ENCODE peak calls at places on chromosomes 12 and 14, in four cellular contexts. N is HCT116, A is K562, D is HepG2. Y is an unnamed sample.
A peak's percentile ranks its signal among the peaks of the same experiment; 100 is the strongest.

GRCh38 chr12:3869860-3870259 is 3.3 kb downstream of the PARP11 start:
- DNase-seq in N (no peak), A (no peak), D (no peak), Y (no peak)

GRCh38 chr14:93949511-93950075 is 22.4 kb downstream of the FAM181A start:
- DNase-seq in N (no peak), A (no peak), D (no peak), Y (no peak)

GRCh38 chr14:68781161-68782021 is 11.5 kb downstream of the ZFP36L1 start:
- DNase-seq in N (no peak), A (peak; percentile 36), D (no peak), Y (no peak)

GRCh38 chr12:109513977-109514376 is 36.5 kb downstream of the UBE3B start:
- DNase-seq in N (no peak), A (no peak), D (no peak), Y (no peak)

GRCh38 chr12:120394483-120395367 is 25.8 kb upstream of the MSI1 start:
- DNase-seq in N (no peak), A (no peak), D (no peak), Y (no peak)

GRCh38 chr12:76183459-76184186 is 99.1 kb upstream of the NAP1L1 start:
- DNase-seq in N (peak; percentile 46), A (peak; percentile 16), D (peak; percentile 10), Y (peak; percentile 81)

GRCh38 chr12:109583733-109584132 is 10.1 kb downstream of the MVK start:
- DNase-seq in N (no peak), A (no peak), D (no peak), Y (no peak)

GRCh38 chr12:65023485-65023884 is 97.6 kb downstream of the WIF1 start:
- DNase-seq in N (no peak), A (no peak), D (no peak), Y (no peak)

GRCh38 chr12:114688256-114688845 is 4.4 kb upstream of the TBX3 start:
- DNase-seq in N (no peak), A (no peak), D (no peak), Y (no peak)

GRCh38 chr12:121903202-121903601 is 14.6 kb downstream of the PSMD9 start:
- DNase-seq in N (no peak), A (no peak), D (no peak), Y (no peak)

GRCh38 chr14:70785556-70785955 is 23.8 kb downstream of the MAP3K9 start:
- DNase-seq in N (no peak), A (no peak), D (no peak), Y (no peak)

GRCh38 chr12:25929096-25929637 is 29.3 kb upstream of the RASSF8 start:
- DNase-seq in N (no peak), A (no peak), D (no peak), Y (no peak)

GRCh38 chr12:80869264-80869663 is 68.5 kb downstream of the LIN7A start:
- DNase-seq in N (no peak), A (no peak), D (no peak), Y (no peak)

GRCh38 chr12:55039761-55040160 is 20.0 kb downstream of the NEUROD4 start:
- DNase-seq in N (no peak), A (no peak), D (no peak), Y (no peak)

GRCh38 chr12:111100554-111100953 is 180.2 kb upstream of the MYL2 start:
- DNase-seq in N (no peak), A (no peak), D (no peak), Y (no peak)
- TF ChIP-seq SRF in N (no peak), A (no peak), D (no peak), Y (no peak)

DNA sequence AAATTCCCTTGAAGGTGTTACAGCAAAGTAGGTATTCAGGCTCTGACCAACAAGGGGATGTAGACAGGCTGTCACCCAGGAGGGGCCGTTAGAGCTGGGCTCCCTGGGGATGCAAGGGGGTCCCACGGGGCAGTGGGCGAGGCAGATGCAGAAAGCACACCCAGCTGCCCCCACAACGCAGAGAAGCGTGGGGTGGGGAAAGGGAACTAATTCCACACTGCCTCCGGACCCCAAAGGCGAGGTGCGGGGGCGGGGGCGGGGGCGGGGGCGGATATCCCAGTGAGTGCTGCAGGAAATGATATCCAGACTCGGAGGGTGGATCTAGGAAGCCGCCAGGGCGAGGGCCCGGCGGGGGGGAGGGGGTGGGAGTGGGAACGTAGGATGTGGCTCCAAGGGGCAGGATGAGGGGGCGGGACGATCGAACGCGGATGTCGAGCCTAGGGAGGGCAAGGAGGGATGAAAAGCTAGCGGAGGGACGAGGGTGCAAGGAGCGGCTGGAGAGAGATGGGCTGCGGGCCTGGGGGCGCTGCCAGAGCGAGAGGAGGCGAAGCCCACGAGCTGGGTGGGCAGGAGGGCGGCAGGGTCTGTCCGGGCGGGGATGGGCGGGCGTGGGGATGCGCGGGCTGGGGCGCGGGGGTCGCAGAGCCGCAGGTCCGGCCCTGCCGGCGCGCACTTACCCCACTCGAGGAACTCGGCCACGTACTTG is 874 bp downstream of the CDC42BPB start:
- DNase-seq in N (no peak), A (peak; percentile 62), D (no peak), Y (no peak)
- TF ChIP-seq SRF in N (no peak), A (no peak), D (no peak), Y (no peak)

GRCh38 chr14:90456551-90456950 is 59.7 kb downstream of the CALM1 start:
- DNase-seq in N (no peak), A (no peak), D (no peak), Y (no peak)

GRCh38 chr14:90452366-90452765 is 55.5 kb downstream of the CALM1 start:
- DNase-seq in N (no peak), A (no peak), D (no peak), Y (no peak)

GRCh38 chr14:90455100-90455571 is 58.3 kb downstream of the CALM1 start:
- DNase-seq in N (no peak), A (no peak), D (no peak), Y (no peak)

GRCh38 chr14:90453401-90453951 is 56.6 kb downstream of the CALM1 start:
- DNase-seq in N (no peak), A (no peak), D (no peak), Y (no peak)

DNA sequence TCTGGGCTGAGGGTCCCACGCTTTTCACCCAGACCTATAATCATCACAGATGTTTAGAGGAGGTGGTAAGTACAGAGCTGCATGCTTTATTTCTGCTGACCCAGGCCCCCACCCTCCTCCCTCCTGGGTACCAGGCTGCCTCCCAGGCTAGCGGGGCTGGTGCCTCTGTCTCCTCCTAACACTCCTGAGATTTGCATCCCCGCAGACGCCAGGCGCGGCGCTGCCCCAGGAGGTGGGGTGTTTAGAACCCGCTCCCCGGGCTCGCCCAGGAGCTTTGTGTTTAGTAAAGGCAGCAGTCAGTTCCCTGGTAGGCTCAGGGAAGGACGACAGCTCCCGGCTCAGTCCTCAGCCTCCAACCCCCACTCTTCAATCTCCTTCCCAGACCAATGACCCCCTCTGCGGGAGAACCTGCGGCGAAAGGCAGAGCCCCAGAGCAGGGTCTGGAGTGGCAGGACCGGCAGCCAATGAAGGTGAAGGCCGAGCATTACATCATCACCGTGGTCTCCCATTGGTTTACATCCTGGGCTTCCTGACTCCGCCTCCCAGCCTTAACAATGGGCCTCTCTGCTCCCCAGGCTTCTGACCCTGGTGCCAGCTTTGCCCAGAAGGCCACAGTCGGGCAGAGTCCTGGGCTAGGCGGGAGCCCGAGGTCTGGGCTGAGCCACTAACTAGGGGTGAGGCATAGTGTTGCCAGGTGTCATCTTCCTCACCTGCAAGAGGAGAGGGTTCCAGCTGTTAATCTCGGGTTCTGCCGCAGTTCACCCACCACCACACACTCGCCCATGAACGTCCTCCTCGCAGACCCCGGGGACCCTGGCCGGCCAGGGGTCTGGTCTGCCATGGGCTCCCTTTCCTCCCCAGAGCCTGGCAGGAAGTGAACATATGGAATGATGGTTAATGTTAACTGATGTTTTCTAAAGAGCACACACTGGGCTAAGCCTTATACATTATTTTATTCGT is 57.5 kb downstream of the CALM1 start:
- DNase-seq in N (peak; percentile 57), A (peak; percentile 97), D (peak; percentile 33), Y (no peak)
- TF ChIP-seq SRF in N (no peak), A (no peak), D (no peak), Y (no peak)

GRCh38 chr12:7460375-7461259 is 16.7 kb upstream of the CD163L1 start:
- DNase-seq in N (peak; percentile 34), A (peak; percentile 50), D (peak; percentile 46), Y (no peak)
- TF ChIP-seq SRF in N (no peak), A (no peak), D (no peak), Y (no peak)

GRCh38 chr14:35438910-35439713 is 34.6 kb upstream of the NFKBIA start:
- DNase-seq in N (peak; percentile 31), A (no peak), D (peak; percentile 52), Y (peak; percentile 39)
- TF ChIP-seq SRF in N (no peak), A (no peak), D (no peak), Y (no peak)

DNA sequence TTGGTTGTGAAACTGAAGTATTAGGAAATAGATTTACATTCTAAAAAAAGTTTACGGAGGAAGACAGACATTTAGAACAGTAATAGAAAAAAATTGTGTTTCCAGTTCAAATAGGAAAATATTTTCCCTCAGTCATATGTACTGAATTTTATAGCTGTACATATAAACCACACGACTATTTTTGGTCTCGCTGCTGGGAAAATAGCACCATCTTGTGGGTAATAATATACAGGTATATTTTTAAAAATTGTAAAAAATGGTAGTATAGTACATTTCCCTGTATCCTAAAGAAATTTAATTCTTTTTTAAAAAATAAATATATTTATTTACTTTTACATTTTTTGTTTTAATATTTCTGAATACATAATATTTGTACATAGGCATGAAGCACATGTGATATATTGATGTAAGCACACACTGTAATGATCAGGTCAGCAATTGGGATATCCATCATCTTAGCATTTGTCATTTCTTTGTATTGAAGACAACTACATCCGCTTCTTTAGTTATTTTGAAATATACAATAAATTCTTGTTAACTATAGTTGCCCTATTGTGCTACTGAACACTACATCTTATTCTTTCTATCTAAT is 168.6 kb downstream of the ALX1 start:
- DNase-seq in N (no peak), A (no peak), D (no peak), Y (no peak)
- TF ChIP-seq SRF in N (no peak), A (no peak), D (no peak), Y (no peak)

GRCh38 chr12:130881046-130881445 is 9.2 kb downstream of the RAN start:
- DNase-seq in N (no peak), A (no peak), D (no peak), Y (no peak)

GRCh38 chr12:130879781-130880389 is 8.0 kb downstream of the RAN start:
- DNase-seq in N (no peak), A (no peak), D (no peak), Y (no peak)

GRCh38 chr12:130879212-130879686 is 7.4 kb downstream of the RAN start:
- DNase-seq in N (no peak), A (no peak), D (no peak), Y (peak; percentile 69)

GRCh38 chr12:130881548-130881947 is 9.7 kb downstream of the RAN start:
- DNase-seq in N (no peak), A (no peak), D (no peak), Y (no peak)

GRCh38 chr12:130880411-130880885 is 8.6 kb downstream of the RAN start:
- DNase-seq in N (no peak), A (no peak), D (no peak), Y (no peak)
- TF ChIP-seq SRF in N (no peak), A (no peak), D (no peak), Y (no peak)

DNA sequence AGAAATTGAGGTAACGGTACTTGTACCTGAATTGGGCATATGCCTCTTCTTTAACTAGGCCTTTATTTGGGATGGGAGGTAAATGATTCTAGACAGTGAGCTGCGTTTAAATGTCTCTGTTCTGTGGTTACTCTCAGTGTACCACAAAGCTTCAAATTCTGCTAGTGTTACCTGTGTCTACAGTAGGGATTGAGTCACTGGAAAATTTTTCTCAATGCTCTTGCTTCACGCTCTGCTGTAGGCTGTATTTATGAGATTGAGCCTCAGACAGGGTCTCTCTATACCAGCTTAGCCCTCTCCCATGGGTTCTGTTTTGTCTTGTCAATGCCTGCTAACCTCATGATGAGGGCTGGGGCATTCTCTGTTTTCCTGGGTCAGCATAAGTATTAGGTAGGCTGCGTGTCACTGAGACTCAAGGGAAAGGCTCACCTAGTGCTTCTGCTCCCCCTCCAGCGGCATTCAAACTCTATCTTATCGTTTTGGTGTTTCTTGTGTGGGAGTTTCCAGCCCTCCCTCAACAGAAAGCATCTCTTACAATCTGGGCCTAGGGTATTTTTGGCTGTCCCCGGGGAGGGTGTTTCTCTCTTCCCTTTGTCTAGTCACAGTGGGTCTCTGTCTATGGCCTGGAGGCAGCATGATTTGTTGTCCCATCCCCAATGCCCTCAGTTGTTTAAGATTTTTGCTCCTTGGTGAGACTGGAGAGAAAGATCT is 285.8 kb downstream of the ADGRD1 start:
- DNase-seq in N (no peak), A (peak; percentile 26), D (no peak), Y (peak; percentile 58)
- TF ChIP-seq SRF in N (no peak), A (no peak), D (no peak), Y (no peak)